ENCODE peak calls at places on chromosomes 6 and 20, in nine cellular contexts. One of them, this sample, is unnamed.

GRCh38 chr20:3042621-3043020 is 801 bp upstream of the GNRH2 start:
- DNase-seq in H1: no peak
- DNase-seq in ovary: peak
- DNase-seq in SK-N-SH: no peak
- DNase-seq in transverse colon: no peak
- DNase-seq in GM12878: no peak
- DNase-seq in A549: no peak
- DNase-seq in stomach: no peak
- DNase-seq in tibial nerve: peak
- DNase-seq in this sample: no peak

GRCh38 chr6:2378891-2379652 is 133.7 kb upstream of the GMDS start:
- DNase-seq in H1: no peak
- DNase-seq in tibial nerve: no peak
- DNase-seq in GM12878: no peak
- DNase-seq in transverse colon: no peak
- DNase-seq in stomach: no peak
- DNase-seq in ovary: no peak
- DNase-seq in A549: peak
- DNase-seq in SK-N-SH: no peak
- DNase-seq in this sample: no peak

GRCh38 chr20:40652426-40652825 is 36.6 kb downstream of the MAFB start:
- DNase-seq in GM12878: no peak
- DNase-seq in SK-N-SH: no peak
- DNase-seq in A549: no peak
- DNase-seq in H1: no peak
- DNase-seq in transverse colon: no peak
- DNase-seq in stomach: no peak
- DNase-seq in ovary: no peak
- DNase-seq in tibial nerve: no peak
- DNase-seq in this sample: no peak

GRCh38 chr20:35908007-35908406 is 46.3 kb downstream of the SCAND1 start:
- DNase-seq in A549: no peak
- DNase-seq in GM12878: no peak
- DNase-seq in H1: no peak
- DNase-seq in stomach: no peak
- DNase-seq in transverse colon: no peak
- DNase-seq in ovary: no peak
- DNase-seq in SK-N-SH: no peak
- DNase-seq in tibial nerve: no peak
- DNase-seq in this sample: no peak

GRCh38 chr20:38209736-38210405 is 44.8 kb upstream of the TGM2 start:
- DNase-seq in SK-N-SH: no peak
- DNase-seq in GM12878: no peak
- DNase-seq in A549: no peak
- DNase-seq in tibial nerve: no peak
- DNase-seq in ovary: peak
- DNase-seq in stomach: no peak
- DNase-seq in transverse colon: no peak
- DNase-seq in H1: no peak
- DNase-seq in this sample: no peak

GRCh38 chr6:117265425-117266266 is at the start of gene VGLL2:
- DNase-seq in H1: no peak
- DNase-seq in GM12878: no peak
- DNase-seq in tibial nerve: no peak
- DNase-seq in ovary: no peak
- DNase-seq in transverse colon: peak
- DNase-seq in A549: no peak
- DNase-seq in SK-N-SH: peak
- DNase-seq in stomach: no peak
- DNase-seq in this sample: peak

GRCh38 chr6:33929575-33930288 is 125.9 kb upstream of the MLN start:
- DNase-seq in ovary: peak
- DNase-seq in SK-N-SH: no peak
- DNase-seq in A549: no peak
- DNase-seq in GM12878: no peak
- DNase-seq in H1: no peak
- DNase-seq in tibial nerve: no peak
- DNase-seq in transverse colon: no peak
- DNase-seq in stomach: no peak
- DNase-seq in this sample: no peak

GRCh38 chr6:50520862-50521261 is 192.5 kb upstream of the TFAP2D start:
- DNase-seq in A549: no peak
- DNase-seq in tibial nerve: no peak
- DNase-seq in GM12878: no peak
- DNase-seq in H1: no peak
- DNase-seq in transverse colon: no peak
- DNase-seq in ovary: no peak
- DNase-seq in stomach: no peak
- DNase-seq in SK-N-SH: no peak
- DNase-seq in this sample: no peak

GRCh38 chr6:10589983-10590382 is 68.8 kb downstream of the GCNT2 start:
- DNase-seq in transverse colon: no peak
- DNase-seq in SK-N-SH: no peak
- DNase-seq in tibial nerve: no peak
- DNase-seq in H1: no peak
- DNase-seq in stomach: no peak
- DNase-seq in A549: no peak
- DNase-seq in GM12878: no peak
- DNase-seq in ovary: no peak
- DNase-seq in this sample: no peak

GRCh38 chr6:29845405-29846006 is 17.9 kb downstream of the HLA-G start:
- DNase-seq in ovary: no peak
- DNase-seq in transverse colon: peak
- DNase-seq in H1: no peak
- DNase-seq in tibial nerve: no peak
- DNase-seq in A549: peak
- DNase-seq in GM12878: peak
- DNase-seq in SK-N-SH: no peak
- DNase-seq in stomach: no peak
- DNase-seq in this sample: no peak

GRCh38 chr6:166483556-166484250 is 101.0 kb upstream of the MPC1 start:
- DNase-seq in transverse colon: no peak
- DNase-seq in stomach: no peak
- DNase-seq in tibial nerve: no peak
- DNase-seq in GM12878: no peak
- DNase-seq in H1: no peak
- DNase-seq in A549: no peak
- DNase-seq in ovary: no peak
- DNase-seq in SK-N-SH: no peak
- DNase-seq in this sample: no peak

GRCh38 chr6:89970609-89971337 is 76.5 kb downstream of the GJA10 start:
- DNase-seq in stomach: peak
- DNase-seq in H1: no peak
- DNase-seq in A549: peak
- DNase-seq in transverse colon: no peak
- DNase-seq in ovary: peak
- DNase-seq in tibial nerve: no peak
- DNase-seq in SK-N-SH: peak
- DNase-seq in GM12878: no peak
- DNase-seq in this sample: no peak

GRCh38 chr6:117908246-117909107 is 1.4 kb downstream of the SLC35F1 start:
- DNase-seq in A549: no peak
- DNase-seq in SK-N-SH: no peak
- DNase-seq in GM12878: no peak
- DNase-seq in stomach: no peak
- DNase-seq in tibial nerve: no peak
- DNase-seq in transverse colon: no peak
- DNase-seq in H1: no peak
- DNase-seq in ovary: no peak
- DNase-seq in this sample: peak

GRCh38 chr6:169959129-169960002 is 207.9 kb downstream of the ERMARD start:
- DNase-seq in ovary: peak
- DNase-seq in SK-N-SH: peak
- DNase-seq in H1: no peak
- DNase-seq in stomach: peak
- DNase-seq in A549: no peak
- DNase-seq in GM12878: no peak
- DNase-seq in tibial nerve: no peak
- DNase-seq in transverse colon: peak
- DNase-seq in this sample: peak

GRCh38 chr6:100462990-100463684 is 1.6 kb downstream of the SIM1 start:
- DNase-seq in ovary: no peak
- DNase-seq in SK-N-SH: no peak
- DNase-seq in GM12878: no peak
- DNase-seq in stomach: no peak
- DNase-seq in H1: no peak
- DNase-seq in tibial nerve: no peak
- DNase-seq in A549: no peak
- DNase-seq in transverse colon: no peak
- DNase-seq in this sample: no peak

GRCh38 chr20:13336308-13337089 is 115.4 kb downstream of the ISM1 start:
- DNase-seq in ovary: no peak
- DNase-seq in GM12878: no peak
- DNase-seq in SK-N-SH: no peak
- DNase-seq in A549: peak
- DNase-seq in H1: no peak
- DNase-seq in transverse colon: no peak
- DNase-seq in stomach: no peak
- DNase-seq in tibial nerve: no peak
- DNase-seq in this sample: no peak

GRCh38 chr6:474454-475185 is 83.1 kb downstream of the IRF4 start:
- DNase-seq in transverse colon: peak
- DNase-seq in GM12878: peak
- DNase-seq in H1: no peak
- DNase-seq in stomach: peak
- DNase-seq in A549: no peak
- DNase-seq in SK-N-SH: peak
- DNase-seq in tibial nerve: no peak
- DNase-seq in ovary: no peak
- DNase-seq in this sample: no peak

GRCh38 chr6:36066817-36067216 is 39.2 kb downstream of the MAPK14 start:
- DNase-seq in A549: no peak
- DNase-seq in SK-N-SH: no peak
- DNase-seq in H1: no peak
- DNase-seq in stomach: no peak
- DNase-seq in GM12878: no peak
- DNase-seq in ovary: no peak
- DNase-seq in tibial nerve: no peak
- DNase-seq in transverse colon: no peak
- DNase-seq in this sample: no peak

GRCh38 chr20:10868299-10868698 is 194.5 kb upstream of the JAG1 start:
- DNase-seq in A549: no peak
- DNase-seq in transverse colon: no peak
- DNase-seq in stomach: no peak
- DNase-seq in H1: no peak
- DNase-seq in SK-N-SH: no peak
- DNase-seq in ovary: no peak
- DNase-seq in GM12878: no peak
- DNase-seq in tibial nerve: no peak
- DNase-seq in this sample: no peak

GRCh38 chr20:9100721-9101120 is 31.8 kb downstream of the PLCB4 start:
- DNase-seq in ovary: no peak
- DNase-seq in SK-N-SH: no peak
- DNase-seq in transverse colon: no peak
- DNase-seq in tibial nerve: no peak
- DNase-seq in stomach: no peak
- DNase-seq in A549: no peak
- DNase-seq in H1: no peak
- DNase-seq in GM12878: no peak
- DNase-seq in this sample: no peak

GRCh38 chr6:145652572-145652971 is 82.7 kb downstream of the EPM2A start:
- DNase-seq in ovary: no peak
- DNase-seq in stomach: no peak
- DNase-seq in SK-N-SH: no peak
- DNase-seq in H1: no peak
- DNase-seq in GM12878: no peak
- DNase-seq in tibial nerve: no peak
- DNase-seq in A549: no peak
- DNase-seq in transverse colon: no peak
- DNase-seq in this sample: no peak
- TF ChIP-seq EP300 in ovary: no peak
- TF ChIP-seq EP300 in stomach: no peak
- TF ChIP-seq EP300 in SK-N-SH: no peak
- TF ChIP-seq EP300 in H1: no peak
- TF ChIP-seq EP300 in GM12878: no peak
- TF ChIP-seq EP300 in tibial nerve: no peak
- TF ChIP-seq EP300 in A549: no peak
- TF ChIP-seq EP300 in transverse colon: no peak
- TF ChIP-seq EP300 in this sample: no peak

DNA sequence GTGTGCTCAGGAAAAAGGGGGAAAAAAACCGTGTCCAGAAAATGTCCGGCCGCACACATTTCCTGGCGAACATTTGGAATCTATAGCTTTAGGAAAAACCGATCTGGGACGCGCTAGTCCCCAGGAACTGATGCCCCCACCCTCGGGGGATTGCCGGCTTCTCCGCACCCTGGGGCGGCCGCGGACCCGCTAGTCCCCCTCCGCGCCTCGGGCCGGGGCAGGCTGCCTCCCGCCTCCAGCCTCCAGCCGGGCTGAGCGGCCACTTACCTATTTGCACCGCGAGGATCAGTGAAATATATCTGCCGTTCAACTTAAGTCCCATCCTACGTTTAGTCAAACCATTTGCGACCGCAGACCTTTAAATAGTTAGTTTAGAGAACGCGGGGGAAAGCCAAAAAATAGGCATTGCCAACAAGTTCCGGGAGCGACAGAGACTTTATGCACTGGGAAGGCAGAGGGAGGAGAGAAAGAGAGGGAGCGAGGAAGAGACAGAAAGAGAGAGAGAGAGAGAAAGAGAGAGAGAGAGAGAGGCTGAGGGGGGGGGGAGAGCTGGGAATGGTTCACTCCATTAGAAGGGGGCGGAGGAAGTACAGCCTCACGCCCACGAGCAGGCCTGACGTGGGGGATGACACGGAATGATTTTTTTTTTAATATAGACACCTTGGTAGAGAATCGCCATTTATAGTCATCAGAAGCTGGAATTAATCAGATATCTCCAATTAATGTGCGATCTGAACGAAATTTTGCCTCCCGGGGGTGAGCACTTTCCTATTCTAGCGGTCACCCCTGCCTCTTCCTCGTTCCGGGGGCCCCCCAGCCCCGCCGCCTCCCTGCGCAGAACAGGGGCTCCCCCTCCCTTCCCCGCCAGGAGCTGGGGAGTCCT is at the start of gene NRN1:
- DNase-seq in stomach: no peak
- DNase-seq in ovary: no peak
- DNase-seq in A549: no peak
- DNase-seq in GM12878: no peak
- DNase-seq in tibial nerve: no peak
- DNase-seq in H1: no peak
- DNase-seq in SK-N-SH: peak
- DNase-seq in transverse colon: no peak
- DNase-seq in this sample: peak
- TF ChIP-seq EP300 in stomach: no peak
- TF ChIP-seq EP300 in ovary: no peak
- TF ChIP-seq EP300 in A549: no peak
- TF ChIP-seq EP300 in GM12878: no peak
- TF ChIP-seq EP300 in tibial nerve: peak
- TF ChIP-seq EP300 in H1: no peak
- TF ChIP-seq EP300 in SK-N-SH: no peak
- TF ChIP-seq EP300 in transverse colon: no peak
- TF ChIP-seq EP300 in this sample: no peak

GRCh38 chr20:5833309-5833941 is 83.2 kb downstream of the SHLD1 start:
- DNase-seq in GM12878: no peak
- DNase-seq in tibial nerve: no peak
- DNase-seq in transverse colon: no peak
- DNase-seq in H1: no peak
- DNase-seq in SK-N-SH: no peak
- DNase-seq in ovary: no peak
- DNase-seq in stomach: no peak
- DNase-seq in A549: no peak
- DNase-seq in this sample: no peak
- TF ChIP-seq EP300 in GM12878: no peak
- TF ChIP-seq EP300 in tibial nerve: no peak
- TF ChIP-seq EP300 in transverse colon: no peak
- TF ChIP-seq EP300 in H1: no peak
- TF ChIP-seq EP300 in SK-N-SH: no peak
- TF ChIP-seq EP300 in ovary: no peak
- TF ChIP-seq EP300 in stomach: no peak
- TF ChIP-seq EP300 in A549: no peak
- TF ChIP-seq EP300 in this sample: no peak

GRCh38 chr6:108897371-108897770 is 49.1 kb downstream of the ARMC2 start:
- DNase-seq in transverse colon: no peak
- DNase-seq in SK-N-SH: no peak
- DNase-seq in A549: peak
- DNase-seq in ovary: no peak
- DNase-seq in GM12878: no peak
- DNase-seq in tibial nerve: no peak
- DNase-seq in H1: no peak
- DNase-seq in stomach: peak
- DNase-seq in this sample: no peak
- TF ChIP-seq EP300 in transverse colon: no peak
- TF ChIP-seq EP300 in SK-N-SH: no peak
- TF ChIP-seq EP300 in A549: no peak
- TF ChIP-seq EP300 in ovary: no peak
- TF ChIP-seq EP300 in GM12878: no peak
- TF ChIP-seq EP300 in tibial nerve: no peak
- TF ChIP-seq EP300 in H1: no peak
- TF ChIP-seq EP300 in stomach: no peak
- TF ChIP-seq EP300 in this sample: no peak

This sample was measured in upper lobe of left lung.